ENCODE peak calls at places on chromosomes 13 and 19, in four cellular contexts. E is NCI-H2081 treated with DMSO at 0.1 percent for 48 hours; O is progenitor cell of endocrine pancreas; F is activated CD4-positive, alpha-beta T cell treated with anti-CD3 and anti-CD28 coated beads, Interleukin-2, amount 50 U/mL, for 1 hour. A is an unnamed sample.

GRCh38 chr19:10603873-10604459 is 16.9 kb upstream of the AP1M2 start:
- DNase-seq in E (no peak), O (no peak), F (peak), A (no peak)

GRCh38 chr13:43273362-43273761 is 250.0 kb downstream of the DNAJC15 start:
- DNase-seq in E (no peak), O (no peak), F (no peak), A (no peak)

GRCh38 chr13:30371649-30372265 is 50.5 kb upstream of the UBE2L5 start:
- DNase-seq in E (no peak), O (no peak), F (peak), A (peak)

GRCh38 chr13:51501592-51502205 is 48.9 kb upstream of the INTS6 start:
- DNase-seq in E (no peak), O (no peak), F (no peak), A (no peak)

GRCh38 chr13:81872581-81872980 is 1531.7 kb upstream of the SPRY2 start:
- DNase-seq in E (peak), O (no peak), F (no peak), A (peak)

GRCh38 chr13:77696006-77696862 is 1.3 kb upstream of the SLAIN1 start:
- DNase-seq in E (no peak), O (no peak), F (no peak), A (no peak)

GRCh38 chr19:1929051-1929742 is 11.8 kb upstream of the CSNK1G2 start:
- DNase-seq in E (no peak), O (peak), F (peak), A (peak)

GRCh38 chr13:114166381-114167131 is 12.5 kb upstream of the CFAP97D2 start:
- DNase-seq in E (no peak), O (no peak), F (no peak), A (no peak)

GRCh38 chr19:37905936-37906867 is at the start of gene WDR87:
- DNase-seq in E (peak), O (peak), F (peak), A (peak)

GRCh38 chr13:24307211-24308067 is 1.9 kb upstream of the C1QTNF9 start:
- DNase-seq in E (no peak), O (no peak), F (no peak), A (no peak)

GRCh38 chr13:111488466-111489132 is 168.2 kb downstream of the TEX29 start:
- DNase-seq in E (no peak), O (no peak), F (no peak), A (no peak)

GRCh38 chr19:48683349-48683748 is 10.5 kb upstream of the NTN5 start:
- DNase-seq in E (no peak), O (no peak), F (no peak), A (no peak)

GRCh38 chr13:113506025-113506685 is 15.6 kb upstream of the DCUN1D2 start:
- DNase-seq in E (no peak), O (no peak), F (no peak), A (no peak)

GRCh38 chr13:113748862-113749451 is 10.1 kb upstream of the TMEM255B start:
- DNase-seq in E (no peak), O (no peak), F (no peak), A (no peak)

GRCh38 chr13:96984061-96984508 is 10.2 kb downstream of the OXGR1 start:
- DNase-seq in E (no peak), O (no peak), F (no peak), A (peak)

GRCh38 chr19:23273022-23273593 is 22.9 kb upstream of the ZNF724 start:
- DNase-seq in E (no peak), O (no peak), F (no peak), A (peak)

GRCh38 chr13:109869312-109870237 is 83.2 kb upstream of the IRS2 start:
- DNase-seq in E (no peak), O (no peak), F (no peak), A (no peak)

GRCh38 chr13:99620806-99621205 is 119.5 kb downstream of the TM9SF2 start:
- DNase-seq in E (no peak), O (no peak), F (no peak), A (no peak)

GRCh38 chr13:26254583-26255102 is 714 bp downstream of the CDK8 start:
- DNase-seq in E (no peak), O (peak), F (peak), A (peak)

GRCh38 chr19:14116918-14117578 is 514 bp downstream of the PRKACA start:
- DNase-seq in E (no peak), O (peak), F (peak), A (no peak)

GRCh38 chr13:48094404-48094780 is 512 bp downstream of the MED4 start:
- DNase-seq in E (no peak), O (no peak), F (no peak), A (no peak)

GRCh38 chr19:3142938-3143337 is 7.1 kb downstream of the GNA15 start:
- DNase-seq in E (no peak), O (no peak), F (no peak), A (no peak)

GRCh38 chr19:33143897-33144405 is 12.0 kb downstream of the WDR88 start:
- DNase-seq in E (no peak), O (peak), F (peak), A (peak)

GRCh38 chr13:73984949-73985691 is 149.1 kb downstream of the KLF12 start:
- DNase-seq in E (no peak), O (no peak), F (peak), A (no peak)

GRCh38 chr19:57706346-57706745 is 2.7 kb downstream of the ZNF154 start:
- DNase-seq in E (no peak), O (no peak), F (no peak), A (no peak)